ENCODE peak calls at places on chromosomes 3 and 15, in four cellular contexts. B, T, M and L are unnamed samples. For H3K27me3, the result is how much of the 10 kb centered on the place peaks cover.

GRCh38 chr15:33994005-33994615 is 25.8 kb downstream of the CHRM5 start:
- DNase-seq in B (no peak), T (no peak), M (no peak), L (peak)

GRCh38 chr15:95590533-95591044 is 739.9 kb upstream of the NR2F2 start:
- DNase-seq in B (no peak), T (no peak), M (no peak), L (no peak)

GRCh38 chr3:164537485-164537884 is 540.8 kb downstream of the SI start:
- DNase-seq in B (no peak), T (no peak), M (no peak), L (no peak)

GRCh38 chr3:157844770-157845522 is 261.3 kb downstream of the SHOX2 start:
- DNase-seq in B (no peak), T (no peak), M (no peak), L (no peak)

GRCh38 chr3:1987983-1988382 is 110.7 kb upstream of the CNTN4 start:
- DNase-seq in B (no peak), T (no peak), M (no peak), L (no peak)

GRCh38 chr3:128432898-128433629 is 33.6 kb downstream of the DNAJB8 start:
- DNase-seq in B (no peak), T (no peak), M (no peak), L (no peak)

GRCh38 chr3:45003406-45003805 is 22.7 kb upstream of the CLEC3B start:
- DNase-seq in B (no peak), T (no peak), M (no peak), L (no peak)

GRCh38 chr3:31670722-31671121 is 138.0 kb downstream of the STT3B start:
- DNase-seq in B (no peak), T (no peak), M (no peak), L (no peak)

DNA sequence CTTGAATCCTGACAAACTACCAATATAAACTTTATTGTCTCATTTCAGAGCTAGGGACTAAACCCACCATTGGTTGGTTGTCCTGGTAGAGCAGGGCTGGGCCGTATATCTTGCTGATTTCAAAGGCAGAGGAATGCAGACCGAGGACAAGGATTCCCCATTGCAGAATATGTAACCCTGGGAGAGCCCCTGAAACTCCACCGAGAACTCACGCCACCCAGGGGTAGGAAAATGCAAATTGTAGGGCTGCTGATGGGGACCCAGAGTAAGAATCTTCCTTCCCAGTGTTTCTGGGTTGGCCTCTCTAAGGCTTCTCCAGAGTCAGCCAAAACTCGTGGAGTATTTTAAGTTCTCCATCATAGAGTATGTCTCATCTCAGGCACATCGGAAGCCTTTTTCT is 235.3 kb downstream of the ABHD5 start:
- DNase-seq in B (no peak), T (no peak), M (no peak), L (no peak)
- TF ChIP-seq CTCF in B (no peak), T (no peak), M (no peak), L (no peak)

GRCh38 chr15:77731945-77732344 is 99.2 kb upstream of the LINGO1 start:
- DNase-seq in B (no peak), T (no peak), M (no peak), L (no peak)

GRCh38 chr15:77732514-77733335 is 100.0 kb upstream of the LINGO1 start:
- DNase-seq in B (no peak), T (no peak), M (no peak), L (no peak)

GRCh38 chr15:77737238-77738037 is 104.7 kb upstream of the LINGO1 start:
- DNase-seq in B (no peak), T (no peak), M (no peak), L (no peak)

GRCh38 chr15:77733579-77734300 is 101.0 kb upstream of the LINGO1 start:
- DNase-seq in B (no peak), T (no peak), M (no peak), L (no peak)

DNA sequence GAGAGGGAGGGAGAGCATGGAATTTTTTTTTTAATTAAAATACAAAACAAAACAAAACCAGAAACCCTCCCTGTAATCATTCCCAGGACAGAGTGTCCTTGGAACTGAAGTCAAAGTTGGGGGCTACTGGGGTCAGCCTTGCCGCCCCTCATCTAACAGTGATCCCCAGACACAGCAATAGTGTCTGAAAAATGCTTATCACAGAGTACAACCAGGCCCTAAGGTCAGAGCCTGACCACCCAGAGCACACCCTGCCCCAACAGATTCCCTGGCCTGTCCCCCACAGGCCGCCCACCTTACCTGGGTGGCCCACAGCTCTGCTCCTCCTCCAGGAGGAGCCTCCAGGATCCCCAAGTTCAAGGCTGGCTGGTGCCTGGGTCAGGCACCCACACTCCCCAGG is 101.6 kb upstream of the LINGO1 start:
- DNase-seq in B (no peak), T (no peak), M (no peak), L (no peak)
- H3K27me3 ChIP-seq in B (under half), T (under half), M (under half), L (under half)

GRCh38 chr3:34015204-34016142 is 217.0 kb downstream of the PDCD6IP start:
- DNase-seq in B (no peak), T (no peak), M (no peak), L (no peak)
- H3K4me3 ChIP-seq in B (no peak), T (no peak), M (no peak), L (no peak)

GRCh38 chr3:153438275-153438674 is 276.2 kb downstream of the RAP2B start:
- DNase-seq in B (no peak), T (no peak), M (no peak), L (no peak)

GRCh38 chr3:153440311-153440710 is 278.3 kb downstream of the RAP2B start:
- DNase-seq in B (no peak), T (no peak), M (no peak), L (no peak)

GRCh38 chr3:153442799-153443487 is 280.9 kb downstream of the RAP2B start:
- DNase-seq in B (no peak), T (no peak), M (no peak), L (no peak)

GRCh38 chr3:153442386-153442785 is 280.4 kb downstream of the RAP2B start:
- DNase-seq in B (no peak), T (no peak), M (no peak), L (no peak)

GRCh38 chr3:153439780-153440179 is 277.8 kb downstream of the RAP2B start:
- DNase-seq in B (no peak), T (no peak), M (no peak), L (no peak)
- TF ChIP-seq CTCF in B (no peak), T (no peak), M (peak), L (no peak)

DNA sequence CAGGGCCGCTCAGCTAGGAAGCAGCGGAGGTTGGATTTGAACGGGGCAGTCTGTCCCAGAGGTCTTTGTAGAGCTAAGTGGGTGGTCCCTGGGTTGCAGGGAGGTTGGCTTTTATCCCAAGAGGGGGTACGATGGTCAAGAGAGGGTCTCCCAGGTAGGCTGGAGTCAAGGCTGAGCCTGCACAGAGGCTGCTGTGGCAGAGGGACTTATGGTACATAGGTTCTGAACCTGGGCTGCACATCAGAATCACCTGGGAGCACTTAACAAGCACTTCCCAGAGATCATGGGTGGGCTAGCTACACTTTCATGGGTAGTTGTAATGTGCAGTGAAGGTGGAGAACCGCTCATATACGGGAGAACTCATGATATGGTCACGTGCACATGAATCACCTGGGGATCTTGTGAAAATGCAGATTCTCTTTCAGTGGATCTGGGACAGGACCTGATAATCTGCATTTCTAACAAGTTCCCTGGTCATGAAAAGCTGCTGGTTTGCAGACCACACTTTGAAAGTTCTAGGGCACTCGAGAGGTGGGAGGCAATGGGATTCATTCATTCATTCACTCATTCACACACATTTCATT is 2.9 kb upstream of the RASGRF1 start:
- DNase-seq in B (no peak), T (peak), M (no peak), L (no peak)
- H3K27me3 ChIP-seq in B (half or more), T (half or more), M (under half), L (under half)

GRCh38 chr3:37293646-37294045 is 119.3 kb upstream of the LRRFIP2 start:
- DNase-seq in B (no peak), T (no peak), M (no peak), L (no peak)

GRCh38 chr3:37290551-37290950 is 116.2 kb upstream of the LRRFIP2 start:
- DNase-seq in B (no peak), T (no peak), M (peak), L (no peak)

GRCh38 chr3:37282996-37283395 is 108.6 kb upstream of the LRRFIP2 start:
- DNase-seq in B (no peak), T (no peak), M (no peak), L (no peak)

GRCh38 chr3:37291275-37291700 is 116.9 kb upstream of the LRRFIP2 start:
- DNase-seq in B (no peak), T (no peak), M (peak), L (no peak)

DNA sequence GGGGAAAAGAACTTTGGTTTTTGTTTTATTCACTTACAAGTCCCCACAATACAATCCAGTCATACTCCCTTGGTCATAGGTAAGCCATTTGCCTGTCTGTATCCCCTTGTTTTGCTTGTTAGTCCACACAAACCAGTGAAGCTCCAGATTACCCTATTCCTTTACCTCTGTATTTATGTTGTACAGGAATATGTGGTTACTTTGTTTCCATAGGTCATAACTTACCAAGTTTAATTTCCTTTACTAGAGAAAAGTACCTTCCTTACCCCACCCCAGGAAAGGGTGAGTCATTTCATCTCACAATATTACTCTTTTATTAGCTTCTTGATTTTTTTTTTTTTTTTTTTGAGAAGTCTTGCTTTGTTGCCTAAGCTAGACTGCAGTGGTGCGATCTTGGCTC is 113.4 kb upstream of the LRRFIP2 start:
- DNase-seq in B (no peak), T (no peak), M (no peak), L (no peak)
- H3K4me3 ChIP-seq in B (no peak), T (no peak), M (no peak), L (no peak)

GRCh38 chr15:48880070-48880634 is 2.2 kb downstream of the EID1 start:
- DNase-seq in B (no peak), T (no peak), M (no peak), L (no peak)

GRCh38 chr15:48872632-48873031 is 5.3 kb upstream of the EID1 start:
- DNase-seq in B (no peak), T (no peak), M (no peak), L (no peak)

GRCh38 chr15:48875241-48875640 is 2.7 kb upstream of the EID1 start:
- DNase-seq in B (no peak), T (no peak), M (no peak), L (no peak)

GRCh38 chr15:48876057-48876456 is 1.9 kb upstream of the EID1 start:
- DNase-seq in B (no peak), T (no peak), M (no peak), L (no peak)

DNA sequence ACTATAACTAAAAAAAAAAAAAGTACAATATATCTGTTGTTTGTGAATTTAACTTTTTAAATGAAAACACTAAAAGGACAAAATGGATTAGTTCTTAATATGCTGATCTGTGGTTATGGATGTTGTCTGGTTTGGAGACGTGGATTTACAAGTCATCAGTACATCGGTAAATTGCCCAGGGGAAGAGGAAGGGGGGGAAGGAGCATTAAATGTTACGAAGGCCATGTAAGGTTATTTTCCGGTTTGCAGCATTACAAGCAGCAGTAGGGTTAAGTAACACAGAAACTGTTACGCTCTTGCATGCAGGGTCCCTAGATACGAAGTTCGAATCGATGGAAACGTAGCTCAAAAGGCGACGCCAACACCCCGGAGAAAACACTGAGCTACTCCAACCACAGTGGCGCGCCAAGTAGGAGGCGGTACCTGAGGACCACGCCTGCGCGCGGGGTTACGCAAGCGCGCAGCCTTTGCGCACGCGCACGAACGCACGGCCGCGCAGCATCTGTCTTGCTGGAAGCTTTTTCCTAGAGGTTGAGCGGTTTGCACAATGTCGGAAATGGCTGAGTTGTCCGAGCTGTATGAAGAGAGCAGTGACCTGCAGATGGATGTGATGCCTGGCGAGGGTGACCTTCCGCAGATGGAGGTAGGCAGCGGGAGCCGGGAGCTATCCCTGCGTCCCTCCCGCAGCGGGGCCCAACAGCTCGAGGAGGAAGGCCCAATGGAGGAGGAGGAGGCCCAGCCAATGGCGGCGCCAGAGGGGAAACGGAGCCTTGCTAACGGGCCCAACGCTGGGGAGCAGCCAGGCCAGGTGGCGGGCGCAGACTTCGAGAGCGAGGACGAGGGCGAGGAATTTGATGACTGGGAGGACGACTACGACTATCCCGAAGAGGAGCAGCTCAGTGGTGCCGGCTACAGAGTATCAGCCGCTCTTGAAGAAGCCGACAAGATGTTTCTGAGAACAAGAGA is at the start of gene EID1:
- DNase-seq in B (peak), T (peak), M (peak), L (peak)
- TF ChIP-seq CTCF in B (no peak), T (peak), M (no peak), L (peak)

DNA sequence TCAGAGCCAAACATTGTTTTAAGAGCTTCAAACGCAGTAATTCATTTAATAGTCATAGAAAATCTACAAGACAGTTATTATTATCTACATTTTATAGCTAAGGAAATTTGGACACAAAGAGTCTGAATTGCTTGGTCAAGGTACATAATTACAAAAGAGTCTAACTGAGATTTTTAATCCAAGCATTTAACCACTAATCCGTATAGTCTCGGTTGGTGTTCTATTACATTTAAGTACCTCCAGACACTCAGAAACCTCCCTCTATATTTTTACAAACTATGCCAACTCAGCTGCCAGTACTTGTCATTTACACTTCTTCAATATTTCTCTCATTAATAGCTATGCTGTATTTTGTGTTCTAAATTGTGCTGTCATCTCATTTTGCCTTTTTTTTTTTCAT is 240.2 kb upstream of the PLSCR5 start:
- DNase-seq in B (no peak), T (no peak), M (no peak), L (no peak)
- H3K27me3 ChIP-seq in B (under half), T (under half), M (under half), L (under half)

DNA sequence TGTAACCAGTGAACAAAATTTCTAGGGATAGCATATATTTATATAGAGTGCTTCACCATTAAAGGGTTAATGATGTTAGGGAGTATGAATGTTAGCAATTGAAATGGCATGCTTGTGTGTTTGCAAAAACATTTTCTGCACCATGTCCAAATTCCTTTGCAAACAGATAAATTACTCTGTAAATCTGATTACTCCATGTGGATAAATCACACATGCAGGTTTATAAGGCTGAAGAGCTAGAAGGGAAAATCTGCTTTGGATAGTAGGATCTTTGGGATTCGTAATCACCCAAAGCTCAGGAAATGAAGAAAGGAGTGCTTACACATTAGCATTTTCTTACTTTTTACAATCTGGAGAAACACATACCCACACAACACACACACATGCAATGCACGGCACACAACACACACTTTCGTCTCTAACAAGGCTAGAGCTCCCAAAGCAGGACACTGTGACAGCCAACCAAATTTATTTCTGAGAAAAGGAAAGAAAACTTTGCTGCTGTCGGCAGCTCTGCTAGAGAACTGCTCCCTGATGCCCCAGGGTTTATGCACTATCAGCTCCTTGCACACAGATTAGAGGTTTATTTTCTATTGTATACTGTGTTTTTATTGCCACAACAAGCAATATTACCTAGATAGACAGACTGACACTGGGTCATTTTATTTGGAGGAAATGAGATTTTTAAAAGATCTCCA is 2.0 kb downstream of the LSAMP start:
- DNase-seq in B (no peak), T (no peak), M (no peak), L (no peak)
- H3K4me3 ChIP-seq in B (no peak), T (no peak), M (peak), L (peak)

GRCh38 chr3:100629728-100630127 is 20.3 kb downstream of the ADGRG7 start:
- DNase-seq in B (no peak), T (no peak), M (no peak), L (no peak)

GRCh38 chr3:100630664-100631063 is 21.3 kb downstream of the ADGRG7 start:
- DNase-seq in B (no peak), T (no peak), M (no peak), L (no peak)

GRCh38 chr3:100637197-100637631 is 27.8 kb downstream of the ADGRG7 start:
- DNase-seq in B (no peak), T (no peak), M (no peak), L (no peak)

GRCh38 chr3:100635273-100635701 is 25.9 kb downstream of the ADGRG7 start:
- DNase-seq in B (no peak), T (no peak), M (no peak), L (no peak)

DNA sequence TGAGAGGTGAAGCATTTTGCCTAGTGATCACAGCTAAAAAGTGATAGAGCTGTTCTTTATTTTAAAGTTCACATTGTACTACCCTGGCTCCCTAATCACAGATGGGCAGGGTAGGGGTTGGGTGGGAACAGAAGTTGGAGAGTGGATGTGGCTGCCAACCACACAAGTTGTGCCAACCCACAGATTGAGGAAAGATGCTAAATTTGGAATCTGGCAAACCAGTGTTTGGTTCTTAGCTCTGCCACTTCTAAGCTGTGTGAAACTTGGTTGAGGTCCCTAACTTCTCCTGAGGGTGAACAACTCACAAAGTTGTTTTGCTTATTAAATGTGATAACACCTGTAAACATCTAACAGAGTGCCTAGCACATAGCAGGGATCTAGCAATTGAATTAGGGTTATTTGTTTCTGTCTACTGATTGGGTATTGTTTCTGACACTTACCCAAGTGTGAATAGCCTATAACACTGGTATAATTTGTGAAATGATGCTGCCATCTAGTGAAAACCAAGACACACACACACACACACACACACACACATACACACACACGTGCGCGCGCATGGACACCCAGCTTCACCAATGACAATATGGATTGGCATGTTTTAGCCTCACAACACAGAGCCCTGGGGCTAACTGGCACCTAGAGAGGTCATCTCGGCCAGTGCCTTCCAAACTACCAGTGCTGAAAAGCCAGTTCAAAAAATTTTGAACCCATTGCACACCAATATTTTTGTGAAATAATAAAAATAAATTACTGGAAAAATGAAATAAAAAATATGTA is 25.3 kb downstream of the ADGRG7 start:
- DNase-seq in B (no peak), T (no peak), M (no peak), L (no peak)
- TF ChIP-seq CTCF in B (no peak), T (no peak), M (no peak), L (no peak)